ENCODE peak calls at places on chromosomes 16 and 17, in eight cellular contexts. Y is fibroblast of lung; N is NCI-H524; S is stimulated activated CD4-positive, alpha-beta T cell treated with anti-CD3 and anti-CD28 coated beads, Interleukin-4, amount 100 ng/mL, for 48 hours; T is fibroblast of the conjunctiva; A is BE2C; Z is RCC 7860; F is EL. U is an unnamed sample.

GRCh38 chr17:50458290-50458689 is 10.4 kb downstream of the CHAD start:
- DNase-seq in F (no peak), Z (no peak), T (no peak), A (no peak), Y (no peak), N (no peak), S (no peak), U (no peak)

GRCh38 chr17:34539881-34540280 is 39.5 kb upstream of the TMEM132E start:
- DNase-seq in Z (no peak), Y (no peak), A (no peak), F (no peak), S (no peak), T (no peak), N (no peak), U (no peak)

GRCh38 chr17:76384222-76384986 is at the start of gene SPHK1:
- DNase-seq in Z (peak), Y (peak), F (peak), A (peak), T (peak), N (peak), S (peak), U (peak)

GRCh38 chr16:1427473-1428461 is 3.1 kb upstream of the PERCC1 start:
- DNase-seq in S (no peak), Z (no peak), F (no peak), N (no peak), Y (no peak), A (peak), T (no peak), U (no peak)

GRCh38 chr16:14489460-14489859 is 140.6 kb downstream of the PARN start:
- DNase-seq in N (no peak), Z (peak), S (no peak), A (peak), Y (no peak), F (no peak), T (no peak), U (no peak)

GRCh38 chr16:8908779-8909468 is 26.8 kb downstream of the LITAFD start:
- DNase-seq in A (no peak), F (peak), Z (no peak), T (no peak), N (no peak), Y (no peak), S (no peak), U (no peak)

GRCh38 chr16:85947511-85948509 is 48.8 kb downstream of the IRF8 start:
- DNase-seq in F (no peak), Z (no peak), Y (no peak), T (no peak), S (peak), N (no peak), A (no peak), U (no peak)

GRCh38 chr17:15963670-15964110 is 18.8 kb downstream of the ADORA2B start:
- DNase-seq in Z (peak), Y (peak), A (no peak), T (peak), N (no peak), F (peak), S (no peak), U (no peak)

GRCh38 chr17:32654351-32654750 is 167.6 kb downstream of the CDK5R1 start:
- DNase-seq in Y (no peak), F (no peak), A (no peak), Z (no peak), N (no peak), T (no peak), S (no peak), U (no peak)

GRCh38 chr16:85360323-85361277 is 248.3 kb upstream of the CIBAR2 start:
- DNase-seq in F (no peak), S (no peak), N (peak), T (no peak), Y (no peak), A (peak), Z (no peak), U (no peak)

GRCh38 chr17:54626146-54626703 is 274.4 kb upstream of the TOM1L1 start:
- DNase-seq in T (no peak), Y (no peak), S (no peak), N (no peak), A (no peak), Z (no peak), F (no peak), U (no peak)

GRCh38 chr17:32102172-32102571 is 40.1 kb upstream of the RHOT1 start:
- DNase-seq in N (no peak), Z (no peak), F (no peak), T (no peak), S (no peak), A (no peak), Y (no peak), U (no peak)